ENCODE peak calls at places on chromosomes 4 and X, in six cellular contexts. One of them, this sample, is unnamed.

GRCh38 chr4:31104033-31104432 is 383.9 kb downstream of the PCDH7 start:
- DNase-seq in foreskin fibroblast: no peak
- DNase-seq in B cell: no peak
- DNase-seq in right lobe of liver: no peak
- DNase-seq in kidney epithelial cell: no peak
- DNase-seq in epithelial cell of esophagus: no peak
- DNase-seq in this sample: no peak

GRCh38 chr4:113677333-113677732 is 84.2 kb downstream of the CAMK2D start:
- DNase-seq in foreskin fibroblast: no peak
- DNase-seq in B cell: no peak
- DNase-seq in right lobe of liver: no peak
- DNase-seq in kidney epithelial cell: no peak
- DNase-seq in epithelial cell of esophagus: no peak
- DNase-seq in this sample: no peak

GRCh38 chr4:57132746-57133142 is 22.6 kb upstream of the IGFBP7 start:
- DNase-seq in foreskin fibroblast: no peak
- DNase-seq in B cell: no peak
- DNase-seq in right lobe of liver: no peak
- DNase-seq in kidney epithelial cell: no peak
- DNase-seq in epithelial cell of esophagus: peak; percentile 29
- DNase-seq in this sample: no peak

GRCh38 chr4:6916587-6917444 is 7.2 kb downstream of the TBC1D14 start:
- DNase-seq in foreskin fibroblast: no peak
- DNase-seq in B cell: no peak
- DNase-seq in right lobe of liver: peak; percentile 58
- DNase-seq in kidney epithelial cell: no peak
- DNase-seq in epithelial cell of esophagus: peak; percentile 52
- DNase-seq in this sample: peak; percentile 41

GRCh38 chr4:111662496-111662895 is 482.8 kb upstream of the FAM241A start:
- DNase-seq in foreskin fibroblast: no peak
- DNase-seq in B cell: no peak
- DNase-seq in right lobe of liver: no peak
- DNase-seq in kidney epithelial cell: no peak
- DNase-seq in epithelial cell of esophagus: no peak
- DNase-seq in this sample: no peak

GRCh38 chr4:26242451-26242850 is 78.4 kb upstream of the RBPJ start:
- DNase-seq in foreskin fibroblast: no peak
- DNase-seq in B cell: no peak
- DNase-seq in right lobe of liver: no peak
- DNase-seq in kidney epithelial cell: no peak
- DNase-seq in epithelial cell of esophagus: no peak
- DNase-seq in this sample: no peak

GRCh38 chr4:77817304-77818076 is 1.7 kb downstream of the CNOT6L start:
- DNase-seq in foreskin fibroblast: no peak
- DNase-seq in B cell: no peak
- DNase-seq in right lobe of liver: no peak
- DNase-seq in kidney epithelial cell: peak; percentile 19
- DNase-seq in epithelial cell of esophagus: peak; percentile 22
- DNase-seq in this sample: no peak

GRCh38 chr4:152938237-152938969 is 2.3 kb downstream of the FHDC1 start:
- DNase-seq in foreskin fibroblast: no peak
- DNase-seq in B cell: no peak
- DNase-seq in right lobe of liver: no peak
- DNase-seq in kidney epithelial cell: no peak
- DNase-seq in epithelial cell of esophagus: no peak
- DNase-seq in this sample: no peak

GRCh38 chrX:40098264-40099045 is 697 bp upstream of the BCOR start:
- DNase-seq in foreskin fibroblast: no peak
- DNase-seq in B cell: peak; percentile 62
- DNase-seq in right lobe of liver: peak; percentile 58
- DNase-seq in kidney epithelial cell: no peak
- DNase-seq in epithelial cell of esophagus: no peak
- DNase-seq in this sample: peak; percentile 56

GRCh38 chrX:41167888-41168287 is 82.6 kb downstream of the USP9X start:
- DNase-seq in foreskin fibroblast: no peak
- DNase-seq in B cell: no peak
- DNase-seq in right lobe of liver: no peak
- DNase-seq in kidney epithelial cell: no peak
- DNase-seq in epithelial cell of esophagus: peak; percentile 31
- DNase-seq in this sample: no peak

GRCh38 chrX:112738347-112739033 is 58.8 kb upstream of the LHFPL1 start:
- DNase-seq in foreskin fibroblast: no peak
- DNase-seq in B cell: no peak
- DNase-seq in right lobe of liver: no peak
- DNase-seq in kidney epithelial cell: no peak
- DNase-seq in epithelial cell of esophagus: no peak
- DNase-seq in this sample: no peak

GRCh38 chr4:19054916-19055315 is 1033.4 kb upstream of the LCORL start:
- DNase-seq in foreskin fibroblast: no peak
- DNase-seq in B cell: no peak
- DNase-seq in right lobe of liver: no peak
- DNase-seq in kidney epithelial cell: no peak
- DNase-seq in epithelial cell of esophagus: no peak
- DNase-seq in this sample: no peak

GRCh38 chr4:138406881-138407280 is 164.7 kb upstream of the SLC7A11 start:
- DNase-seq in foreskin fibroblast: peak; percentile 14
- DNase-seq in B cell: no peak
- DNase-seq in right lobe of liver: no peak
- DNase-seq in kidney epithelial cell: no peak
- DNase-seq in epithelial cell of esophagus: peak; percentile 10
- DNase-seq in this sample: no peak

GRCh38 chrX:118807151-118808017 is 16.2 kb upstream of the ZCCHC12 start:
- DNase-seq in foreskin fibroblast: peak; percentile 29
- DNase-seq in B cell: peak; percentile 48
- DNase-seq in right lobe of liver: no peak
- DNase-seq in kidney epithelial cell: no peak
- DNase-seq in epithelial cell of esophagus: peak; percentile 53
- DNase-seq in this sample: no peak

GRCh38 chr4:156677136-156677535 is 294.5 kb downstream of the PDGFC start:
- DNase-seq in foreskin fibroblast: peak; percentile 24
- DNase-seq in B cell: no peak
- DNase-seq in right lobe of liver: no peak
- DNase-seq in kidney epithelial cell: no peak
- DNase-seq in epithelial cell of esophagus: peak; percentile 64
- DNase-seq in this sample: no peak

GRCh38 chrX:101287402-101287801 is 3.7 kb downstream of the TAF7L start:
- DNase-seq in foreskin fibroblast: peak; percentile 26
- DNase-seq in B cell: no peak
- DNase-seq in right lobe of liver: no peak
- DNase-seq in kidney epithelial cell: peak; percentile 9
- DNase-seq in epithelial cell of esophagus: peak; percentile 41
- DNase-seq in this sample: no peak

GRCh38 chrX:29024813-29025342 is 437.6 kb downstream of the IL1RAPL1 start:
- DNase-seq in foreskin fibroblast: no peak
- DNase-seq in B cell: no peak
- DNase-seq in right lobe of liver: no peak
- DNase-seq in kidney epithelial cell: no peak
- DNase-seq in epithelial cell of esophagus: peak; percentile 60
- DNase-seq in this sample: no peak

GRCh38 chrX:24732705-24733104 is 39.0 kb downstream of the POLA1 start:
- DNase-seq in foreskin fibroblast: no peak
- DNase-seq in B cell: no peak
- DNase-seq in right lobe of liver: no peak
- DNase-seq in kidney epithelial cell: no peak
- DNase-seq in epithelial cell of esophagus: no peak
- DNase-seq in this sample: no peak

GRCh38 chr4:86184216-86184915 is 175.5 kb downstream of the MAPK10 start:
- DNase-seq in foreskin fibroblast: no peak
- DNase-seq in B cell: no peak
- DNase-seq in right lobe of liver: no peak
- DNase-seq in kidney epithelial cell: no peak
- DNase-seq in epithelial cell of esophagus: no peak
- DNase-seq in this sample: no peak

GRCh38 chr4:140568507-140569306 is at the start of gene UCP1:
- DNase-seq in foreskin fibroblast: peak; percentile 4
- DNase-seq in B cell: no peak
- DNase-seq in right lobe of liver: peak; percentile 25
- DNase-seq in kidney epithelial cell: no peak
- DNase-seq in epithelial cell of esophagus: peak; percentile 34
- DNase-seq in this sample: no peak

GRCh38 chrX:132077912-132078311 is 49.9 kb downstream of the FRMD7 start:
- DNase-seq in foreskin fibroblast: no peak
- DNase-seq in B cell: no peak
- DNase-seq in right lobe of liver: no peak
- DNase-seq in kidney epithelial cell: no peak
- DNase-seq in epithelial cell of esophagus: no peak
- DNase-seq in this sample: no peak

GRCh38 chrX:37905436-37906147 is 58.2 kb upstream of the DYNLT3 start:
- DNase-seq in foreskin fibroblast: no peak
- DNase-seq in B cell: no peak
- DNase-seq in right lobe of liver: peak; percentile 42
- DNase-seq in kidney epithelial cell: no peak
- DNase-seq in epithelial cell of esophagus: peak; percentile 4
- DNase-seq in this sample: no peak
- TF ChIP-seq CTCF in foreskin fibroblast: peak; percentile 12
- TF ChIP-seq CTCF in B cell: no peak
- TF ChIP-seq CTCF in right lobe of liver: peak; percentile 22
- TF ChIP-seq CTCF in kidney epithelial cell: peak; percentile 15
- TF ChIP-seq CTCF in epithelial cell of esophagus: no peak
- TF ChIP-seq CTCF in this sample: no peak

GRCh38 chr4:121656269-121656641 is 40.5 kb downstream of the ANXA5 start:
- DNase-seq in foreskin fibroblast: peak; percentile 75
- DNase-seq in B cell: no peak
- DNase-seq in right lobe of liver: no peak
- DNase-seq in kidney epithelial cell: no peak
- DNase-seq in epithelial cell of esophagus: peak; percentile 83
- DNase-seq in this sample: no peak
- TF ChIP-seq CTCF in foreskin fibroblast: peak; percentile 49
- TF ChIP-seq CTCF in B cell: no peak
- TF ChIP-seq CTCF in right lobe of liver: no peak
- TF ChIP-seq CTCF in kidney epithelial cell: peak; percentile 58
- TF ChIP-seq CTCF in epithelial cell of esophagus: peak; percentile 67
- TF ChIP-seq CTCF in this sample: no peak

DNA sequence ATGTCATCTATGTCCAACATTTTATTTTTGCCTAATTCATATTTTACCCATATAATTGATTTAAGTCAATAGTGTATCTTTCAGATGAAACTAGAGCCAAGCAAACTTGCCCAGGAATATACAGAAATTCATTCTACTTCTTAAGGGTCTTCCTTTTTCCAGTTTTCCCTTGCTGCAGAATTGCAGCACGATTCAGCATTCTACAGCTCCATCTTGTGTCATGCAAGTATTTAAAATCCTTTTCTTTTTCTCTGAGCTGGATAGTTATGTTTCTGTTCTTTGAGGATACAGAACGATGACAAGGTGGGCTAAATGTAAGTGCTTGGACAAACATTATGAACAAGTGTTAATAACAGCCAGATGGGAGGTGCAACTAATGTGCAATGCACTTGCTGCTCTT is 1821.8 kb downstream of the ARAP2 start:
- DNase-seq in foreskin fibroblast: peak; percentile 14
- DNase-seq in B cell: no peak
- DNase-seq in right lobe of liver: no peak
- DNase-seq in kidney epithelial cell: no peak
- DNase-seq in epithelial cell of esophagus: peak; percentile 19
- DNase-seq in this sample: no peak
- TF ChIP-seq CTCF in foreskin fibroblast: no peak
- TF ChIP-seq CTCF in B cell: no peak
- TF ChIP-seq CTCF in right lobe of liver: no peak
- TF ChIP-seq CTCF in kidney epithelial cell: peak; percentile 2
- TF ChIP-seq CTCF in epithelial cell of esophagus: peak; percentile 28
- TF ChIP-seq CTCF in this sample: no peak

GRCh38 chr4:25233737-25234389 is at the start of gene PI4K2B:
- DNase-seq in foreskin fibroblast: peak; percentile 76
- DNase-seq in B cell: peak; percentile 92
- DNase-seq in right lobe of liver: peak; percentile 93
- DNase-seq in kidney epithelial cell: peak; percentile 35
- DNase-seq in epithelial cell of esophagus: peak; percentile 92
- DNase-seq in this sample: peak; percentile 91
- TF ChIP-seq CTCF in foreskin fibroblast: no peak
- TF ChIP-seq CTCF in B cell: no peak
- TF ChIP-seq CTCF in right lobe of liver: no peak
- TF ChIP-seq CTCF in kidney epithelial cell: no peak
- TF ChIP-seq CTCF in epithelial cell of esophagus: no peak
- TF ChIP-seq CTCF in this sample: no peak

GRCh38 chr4:164933244-164933643 is 44.2 kb downstream of the TRIM61 start:
- DNase-seq in foreskin fibroblast: no peak
- DNase-seq in B cell: no peak
- DNase-seq in right lobe of liver: no peak
- DNase-seq in kidney epithelial cell: no peak
- DNase-seq in epithelial cell of esophagus: no peak
- DNase-seq in this sample: no peak

GRCh38 chr4:164931551-164932324 is 45.7 kb downstream of the TRIM61 start:
- DNase-seq in foreskin fibroblast: no peak
- DNase-seq in B cell: no peak
- DNase-seq in right lobe of liver: no peak
- DNase-seq in kidney epithelial cell: no peak
- DNase-seq in epithelial cell of esophagus: no peak
- DNase-seq in this sample: no peak

GRCh38 chr4:164935363-164935762 is 42.1 kb downstream of the TRIM61 start:
- DNase-seq in foreskin fibroblast: no peak
- DNase-seq in B cell: no peak
- DNase-seq in right lobe of liver: no peak
- DNase-seq in kidney epithelial cell: no peak
- DNase-seq in epithelial cell of esophagus: no peak
- DNase-seq in this sample: no peak

GRCh38 chr4:164943192-164943591 is 34.3 kb downstream of the TRIM61 start:
- DNase-seq in foreskin fibroblast: no peak
- DNase-seq in B cell: no peak
- DNase-seq in right lobe of liver: no peak
- DNase-seq in kidney epithelial cell: no peak
- DNase-seq in epithelial cell of esophagus: peak; percentile 70
- DNase-seq in this sample: no peak

GRCh38 chr4:164937576-164938270 is 39.7 kb downstream of the TRIM61 start:
- DNase-seq in foreskin fibroblast: peak; percentile 22
- DNase-seq in B cell: no peak
- DNase-seq in right lobe of liver: peak; percentile 49
- DNase-seq in kidney epithelial cell: no peak
- DNase-seq in epithelial cell of esophagus: peak; percentile 34
- DNase-seq in this sample: no peak
- TF ChIP-seq CTCF in foreskin fibroblast: no peak
- TF ChIP-seq CTCF in B cell: no peak
- TF ChIP-seq CTCF in right lobe of liver: no peak
- TF ChIP-seq CTCF in kidney epithelial cell: peak; percentile 16
- TF ChIP-seq CTCF in epithelial cell of esophagus: peak; percentile 14
- TF ChIP-seq CTCF in this sample: no peak

DNA sequence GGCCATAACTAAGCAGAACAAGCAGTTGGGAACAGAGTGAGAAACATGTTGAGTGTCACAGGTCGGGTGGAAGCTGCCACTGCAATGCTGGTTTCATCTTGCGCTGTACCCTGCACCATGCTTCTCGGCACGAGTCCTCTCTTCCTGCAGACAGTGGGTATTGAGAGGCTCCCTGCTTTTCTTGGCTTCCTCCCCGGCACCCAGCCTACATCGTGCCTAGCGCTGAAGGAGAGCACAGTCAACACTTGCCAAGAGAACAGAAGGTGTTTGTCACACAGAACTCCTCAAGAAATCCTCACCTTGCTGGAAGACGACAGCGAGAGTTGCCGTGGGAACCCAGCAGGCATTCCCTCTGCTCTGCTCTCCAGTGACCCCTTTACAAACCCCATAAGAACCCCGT is 53.6 kb downstream of the EVC2 start:
- DNase-seq in foreskin fibroblast: no peak
- DNase-seq in B cell: no peak
- DNase-seq in right lobe of liver: no peak
- DNase-seq in kidney epithelial cell: no peak
- DNase-seq in epithelial cell of esophagus: no peak
- DNase-seq in this sample: no peak
- TF ChIP-seq CTCF in foreskin fibroblast: no peak
- TF ChIP-seq CTCF in B cell: no peak
- TF ChIP-seq CTCF in right lobe of liver: no peak
- TF ChIP-seq CTCF in kidney epithelial cell: no peak
- TF ChIP-seq CTCF in epithelial cell of esophagus: no peak
- TF ChIP-seq CTCF in this sample: no peak